ENCODE peak calls at places on chromosome 21, in seven cellular contexts. N is body of pancreas; Q is GM04504; U is activated T-helper 1 cell treated with Interleukin-2 at 50 U/mL for 16 hours; S is stimulated activated naive CD8-positive, alpha-beta T cell treated with anti-CD3 and anti-CD28 coated beads, Interleukin-15, amount 100 ng/mL, for 72 hours; T is lower lobe of right lung; D is heart left ventricle. X is an unnamed sample.
A peak's percentile ranks its signal among the peaks of the same experiment; 100 is the strongest.

GRCh38 chr21:33266050-33266783 is at the start of gene IL10RB:
- DNase-seq in N (peak; percentile 71), Q (no peak), U (peak; percentile 63), S (peak; percentile 66), T (peak; percentile 84), D (peak; percentile 82), X (peak; percentile 67)

GRCh38 chr21:31520506-31521163 is 138.9 kb upstream of the SOD1 start:
- DNase-seq in N (no peak), Q (no peak), U (no peak), S (no peak), T (no peak), D (no peak), X (no peak)

GRCh38 chr21:31730687-31731111 is 1.2 kb downstream of the SCAF4 start:
- DNase-seq in N (peak; percentile 12), Q (no peak), U (no peak), S (no peak), T (no peak), D (no peak), X (no peak)

GRCh38 chr21:46108827-46109226 is 10.9 kb downstream of the COL6A2 start:
- DNase-seq in N (no peak), Q (no peak), U (no peak), S (no peak), T (no peak), D (peak; percentile 6), X (peak; percentile 28)

GRCh38 chr21:42389449-42389835 is 6.4 kb downstream of the TMPRSS3 start:
- DNase-seq in N (peak; percentile 81), Q (no peak), U (no peak), S (no peak), T (no peak), D (no peak), X (no peak)

GRCh38 chr21:27507695-27508094 is 540.8 kb upstream of the ADAMTS5 start:
- DNase-seq in N (no peak), Q (no peak), U (no peak), S (no peak), T (no peak), D (no peak), X (no peak)

GRCh38 chr21:23950344-23950743 is 1656.9 kb downstream of the MRPL39 start:
- DNase-seq in N (no peak), Q (no peak), U (no peak), S (no peak), T (no peak), D (no peak), X (no peak)

GRCh38 chr21:34558960-34559631 is 47.1 kb upstream of the KCNE1 start:
- DNase-seq in N (no peak), Q (no peak), U (no peak), S (no peak), T (no peak), D (no peak), X (no peak)

GRCh38 chr21:26457817-26458216 is 115.3 kb downstream of the CYYR1 start:
- DNase-seq in N (no peak), Q (no peak), U (no peak), S (no peak), T (no peak), D (no peak), X (no peak)

GRCh38 chr21:37463083-37463780 is 96.7 kb downstream of the DYRK1A start:
- DNase-seq in N (peak; percentile 60), Q (no peak), U (no peak), S (no peak), T (no peak), D (no peak), X (no peak)

GRCh38 chr21:16407403-16408279 is 677.9 kb downstream of the USP25 start:
- DNase-seq in N (no peak), Q (no peak), U (no peak), S (no peak), T (no peak), D (no peak), X (no peak)

GRCh38 chr21:42847051-42847707 is 32.2 kb downstream of the WDR4 start:
- DNase-seq in N (no peak), Q (no peak), U (no peak), S (no peak), T (peak; percentile 31), D (no peak), X (no peak)

GRCh38 chr21:45572231-45572630 is 30.0 kb upstream of the SLC19A1 start:
- DNase-seq in N (no peak), Q (no peak), U (no peak), S (no peak), T (peak; percentile 20), D (no peak), X (no peak)

GRCh38 chr21:43645414-43645891 is 13.8 kb downstream of the HSF2BP start:
- DNase-seq in N (peak; percentile 52), Q (peak; percentile 59), U (no peak), S (no peak), T (no peak), D (peak; percentile 63), X (peak; percentile 92)

GRCh38 chr21:46001821-46002681 is 20.5 kb downstream of the COL6A1 start:
- DNase-seq in N (peak; percentile 1), Q (no peak), U (no peak), S (no peak), T (peak; percentile 45), D (peak; percentile 21), X (peak; percentile 57)